ENCODE peak calls at places on chromosomes 3 and 15, in ten cellular contexts. One of them, this sample, is unnamed.

GRCh38 chr3:51610708-51611107 is 60.3 kb upstream of the TEX264 start:
- DNase-seq in vagina: no peak
- DNase-seq in cardiac fibroblast: no peak
- DNase-seq in B cell: no peak
- DNase-seq in natural killer cell: no peak
- DNase-seq in H9: no peak
- DNase-seq in fibroblast of pulmonary artery: no peak
- DNase-seq in lower leg skin: no peak
- DNase-seq in GM12864: no peak
- DNase-seq in tibial artery: no peak
- DNase-seq in this sample: no peak

GRCh38 chr3:50242778-50243551 is 7.0 kb downstream of the GNAI2 start:
- DNase-seq in vagina: no peak
- DNase-seq in cardiac fibroblast: peak
- DNase-seq in B cell: peak
- DNase-seq in natural killer cell: peak
- DNase-seq in H9: no peak
- DNase-seq in fibroblast of pulmonary artery: peak
- DNase-seq in lower leg skin: peak
- DNase-seq in GM12864: no peak
- DNase-seq in tibial artery: peak
- DNase-seq in this sample: no peak

GRCh38 chr15:75921732-75922703 is 18.3 kb downstream of the FBXO22 start:
- DNase-seq in vagina: no peak
- DNase-seq in cardiac fibroblast: peak
- DNase-seq in B cell: peak
- DNase-seq in natural killer cell: no peak
- DNase-seq in H9: no peak
- DNase-seq in fibroblast of pulmonary artery: peak
- DNase-seq in lower leg skin: peak
- DNase-seq in GM12864: no peak
- DNase-seq in tibial artery: peak
- DNase-seq in this sample: no peak

GRCh38 chr3:52039846-52040245 is 16.5 kb downstream of the DUSP7 start:
- DNase-seq in vagina: no peak
- DNase-seq in cardiac fibroblast: peak
- DNase-seq in B cell: no peak
- DNase-seq in natural killer cell: no peak
- DNase-seq in H9: no peak
- DNase-seq in fibroblast of pulmonary artery: peak
- DNase-seq in lower leg skin: no peak
- DNase-seq in GM12864: no peak
- DNase-seq in tibial artery: peak
- DNase-seq in this sample: no peak

GRCh38 chr3:76497636-76498035 is 542.3 kb upstream of the ROBO2 start:
- DNase-seq in vagina: no peak
- DNase-seq in cardiac fibroblast: no peak
- DNase-seq in B cell: no peak
- DNase-seq in natural killer cell: no peak
- DNase-seq in H9: peak
- DNase-seq in fibroblast of pulmonary artery: peak
- DNase-seq in lower leg skin: no peak
- DNase-seq in GM12864: no peak
- DNase-seq in tibial artery: no peak
- DNase-seq in this sample: no peak

GRCh38 chr3:138174421-138175122 is at the start of gene DBR1:
- DNase-seq in vagina: peak
- DNase-seq in cardiac fibroblast: peak
- DNase-seq in B cell: peak
- DNase-seq in natural killer cell: peak
- DNase-seq in H9: peak
- DNase-seq in fibroblast of pulmonary artery: peak
- DNase-seq in lower leg skin: peak
- DNase-seq in GM12864: peak
- DNase-seq in tibial artery: peak
- DNase-seq in this sample: peak

GRCh38 chr15:26294062-26294689 is 431.0 kb upstream of the ATP10A start:
- DNase-seq in vagina: no peak
- DNase-seq in cardiac fibroblast: no peak
- DNase-seq in B cell: no peak
- DNase-seq in natural killer cell: no peak
- DNase-seq in H9: peak
- DNase-seq in fibroblast of pulmonary artery: no peak
- DNase-seq in lower leg skin: no peak
- DNase-seq in GM12864: no peak
- DNase-seq in tibial artery: no peak
- DNase-seq in this sample: no peak

GRCh38 chr15:31437686-31438085 is 111.1 kb downstream of the KLF13 start:
- DNase-seq in vagina: no peak
- DNase-seq in cardiac fibroblast: no peak
- DNase-seq in B cell: peak
- DNase-seq in natural killer cell: no peak
- DNase-seq in H9: no peak
- DNase-seq in fibroblast of pulmonary artery: no peak
- DNase-seq in lower leg skin: no peak
- DNase-seq in GM12864: no peak
- DNase-seq in tibial artery: no peak
- DNase-seq in this sample: peak

GRCh38 chr15:78691873-78692421 is 50.9 kb upstream of the CHRNB4 start:
- DNase-seq in vagina: no peak
- DNase-seq in cardiac fibroblast: no peak
- DNase-seq in B cell: no peak
- DNase-seq in natural killer cell: no peak
- DNase-seq in H9: no peak
- DNase-seq in fibroblast of pulmonary artery: no peak
- DNase-seq in lower leg skin: no peak
- DNase-seq in GM12864: no peak
- DNase-seq in tibial artery: no peak
- DNase-seq in this sample: no peak

GRCh38 chr3:171347017-171347979 is 112.9 kb downstream of the TNIK start:
- DNase-seq in vagina: no peak
- DNase-seq in cardiac fibroblast: peak
- DNase-seq in B cell: no peak
- DNase-seq in natural killer cell: no peak
- DNase-seq in H9: no peak
- DNase-seq in fibroblast of pulmonary artery: peak
- DNase-seq in lower leg skin: no peak
- DNase-seq in GM12864: peak
- DNase-seq in tibial artery: no peak
- DNase-seq in this sample: peak

GRCh38 chr3:71064976-71065763 is 518.4 kb downstream of the FOXP1 start:
- DNase-seq in vagina: no peak
- DNase-seq in cardiac fibroblast: no peak
- DNase-seq in B cell: peak
- DNase-seq in natural killer cell: peak
- DNase-seq in H9: peak
- DNase-seq in fibroblast of pulmonary artery: peak
- DNase-seq in lower leg skin: peak
- DNase-seq in GM12864: no peak
- DNase-seq in tibial artery: peak
- DNase-seq in this sample: peak

GRCh38 chr3:23055733-23056376 is 147.3 kb upstream of the UBE2E2 start:
- DNase-seq in vagina: no peak
- DNase-seq in cardiac fibroblast: peak
- DNase-seq in B cell: no peak
- DNase-seq in natural killer cell: no peak
- DNase-seq in H9: no peak
- DNase-seq in fibroblast of pulmonary artery: peak
- DNase-seq in lower leg skin: no peak
- DNase-seq in GM12864: no peak
- DNase-seq in tibial artery: no peak
- DNase-seq in this sample: no peak

GRCh38 chr3:109050591-109051167 is 67.3 kb downstream of the MORC1 start:
- DNase-seq in vagina: no peak
- DNase-seq in cardiac fibroblast: peak
- DNase-seq in B cell: peak
- DNase-seq in natural killer cell: no peak
- DNase-seq in H9: no peak
- DNase-seq in fibroblast of pulmonary artery: peak
- DNase-seq in lower leg skin: no peak
- DNase-seq in GM12864: peak
- DNase-seq in tibial artery: no peak
- DNase-seq in this sample: peak

GRCh38 chr3:72625616-72626337 is 222.5 kb downstream of the SHQ1 start:
- DNase-seq in vagina: no peak
- DNase-seq in cardiac fibroblast: peak
- DNase-seq in B cell: no peak
- DNase-seq in natural killer cell: no peak
- DNase-seq in H9: no peak
- DNase-seq in fibroblast of pulmonary artery: peak
- DNase-seq in lower leg skin: no peak
- DNase-seq in GM12864: no peak
- DNase-seq in tibial artery: no peak
- DNase-seq in this sample: no peak

GRCh38 chr3:60998855-60999254 is 252.4 kb downstream of the FHIT start:
- DNase-seq in vagina: no peak
- DNase-seq in cardiac fibroblast: no peak
- DNase-seq in B cell: no peak
- DNase-seq in natural killer cell: no peak
- DNase-seq in H9: no peak
- DNase-seq in fibroblast of pulmonary artery: no peak
- DNase-seq in lower leg skin: no peak
- DNase-seq in GM12864: no peak
- DNase-seq in tibial artery: no peak
- DNase-seq in this sample: no peak

GRCh38 chr15:22892333-22892732 is 53.9 kb downstream of the NIPA2 start:
- DNase-seq in vagina: no peak
- DNase-seq in cardiac fibroblast: no peak
- DNase-seq in B cell: no peak
- DNase-seq in natural killer cell: no peak
- DNase-seq in H9: no peak
- DNase-seq in fibroblast of pulmonary artery: no peak
- DNase-seq in lower leg skin: no peak
- DNase-seq in GM12864: no peak
- DNase-seq in tibial artery: no peak
- DNase-seq in this sample: no peak

DNA sequence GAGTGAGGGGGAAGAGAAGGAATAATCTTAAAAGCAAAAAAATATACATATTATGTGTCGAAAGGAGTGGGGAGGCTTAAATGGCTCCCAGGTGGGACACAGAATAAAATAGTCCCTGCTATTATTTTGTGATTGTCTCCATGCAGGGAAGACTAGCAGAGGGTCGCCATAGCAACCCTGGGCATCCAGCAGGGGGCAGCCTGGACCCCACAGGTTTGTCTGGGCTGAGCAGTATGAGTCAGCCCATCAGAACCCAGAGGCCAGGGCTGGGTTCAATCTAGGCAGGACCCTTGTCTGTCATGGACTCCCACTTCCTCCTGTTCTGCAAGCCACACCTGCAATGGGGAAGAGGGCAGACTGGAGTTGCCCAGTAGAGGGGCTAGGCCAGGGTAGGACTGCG is 17.6 kb upstream of the LINGO1 start:
- DNase-seq in vagina: no peak
- DNase-seq in cardiac fibroblast: peak
- DNase-seq in B cell: no peak
- DNase-seq in natural killer cell: no peak
- DNase-seq in H9: peak
- DNase-seq in fibroblast of pulmonary artery: peak
- DNase-seq in lower leg skin: no peak
- DNase-seq in GM12864: no peak
- DNase-seq in tibial artery: no peak
- DNase-seq in this sample: no peak
- TF ChIP-seq CTCF in vagina: no peak
- TF ChIP-seq CTCF in cardiac fibroblast: peak
- TF ChIP-seq CTCF in B cell: no peak
- TF ChIP-seq CTCF in natural killer cell: no peak
- TF ChIP-seq CTCF in H9: peak
- TF ChIP-seq CTCF in fibroblast of pulmonary artery: peak
- TF ChIP-seq CTCF in lower leg skin: no peak
- TF ChIP-seq CTCF in GM12864: no peak
- TF ChIP-seq CTCF in tibial artery: no peak
- TF ChIP-seq CTCF in this sample: no peak

DNA sequence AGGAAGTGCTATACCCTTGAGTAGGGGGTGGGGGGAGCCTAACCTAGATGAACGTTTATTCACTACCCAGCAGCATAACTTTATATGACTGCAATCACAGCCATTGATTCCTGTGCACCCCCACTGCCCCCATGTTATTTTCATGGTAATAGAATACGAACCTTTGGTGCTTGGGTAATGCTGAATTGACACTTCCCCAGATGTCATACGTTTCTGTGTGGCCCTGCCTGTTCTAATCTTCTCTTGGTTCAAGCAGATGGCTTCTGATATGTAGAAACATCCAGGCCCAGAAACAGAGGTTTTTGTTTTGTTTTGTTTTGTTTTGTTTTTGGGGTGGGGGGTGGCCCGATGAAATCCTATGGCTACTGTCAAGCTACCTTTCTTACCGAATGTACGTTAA is 237.9 kb upstream of the TOPAZ1 start:
- DNase-seq in vagina: no peak
- DNase-seq in cardiac fibroblast: no peak
- DNase-seq in B cell: no peak
- DNase-seq in natural killer cell: no peak
- DNase-seq in H9: no peak
- DNase-seq in fibroblast of pulmonary artery: no peak
- DNase-seq in lower leg skin: no peak
- DNase-seq in GM12864: no peak
- DNase-seq in tibial artery: no peak
- DNase-seq in this sample: no peak
- TF ChIP-seq CTCF in vagina: no peak
- TF ChIP-seq CTCF in cardiac fibroblast: no peak
- TF ChIP-seq CTCF in B cell: no peak
- TF ChIP-seq CTCF in natural killer cell: no peak
- TF ChIP-seq CTCF in H9: no peak
- TF ChIP-seq CTCF in fibroblast of pulmonary artery: no peak
- TF ChIP-seq CTCF in lower leg skin: no peak
- TF ChIP-seq CTCF in GM12864: no peak
- TF ChIP-seq CTCF in tibial artery: no peak
- TF ChIP-seq CTCF in this sample: no peak

DNA sequence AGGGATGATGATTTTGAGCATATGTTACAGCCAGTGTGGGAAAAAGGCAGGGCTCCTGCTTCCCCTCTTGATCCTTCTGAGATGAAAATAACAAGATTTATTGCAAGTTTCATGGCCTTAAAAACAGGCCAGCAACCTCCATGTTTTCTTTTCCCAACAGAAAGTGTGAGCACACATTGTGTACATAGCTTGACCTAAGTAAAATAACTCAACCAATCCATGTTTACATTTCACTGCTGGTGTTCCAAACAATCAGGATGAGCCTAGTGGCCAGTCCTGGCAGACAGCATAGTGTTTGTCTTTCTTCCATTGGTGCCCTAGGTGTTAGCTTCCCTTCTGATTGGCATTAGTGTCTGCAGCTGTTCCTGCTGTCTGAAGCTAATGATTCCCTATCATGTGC is 847.7 kb downstream of the EPHA3 start:
- DNase-seq in vagina: no peak
- DNase-seq in cardiac fibroblast: no peak
- DNase-seq in B cell: no peak
- DNase-seq in natural killer cell: no peak
- DNase-seq in H9: no peak
- DNase-seq in fibroblast of pulmonary artery: no peak
- DNase-seq in lower leg skin: no peak
- DNase-seq in GM12864: no peak
- DNase-seq in tibial artery: no peak
- DNase-seq in this sample: no peak
- TF ChIP-seq CTCF in vagina: no peak
- TF ChIP-seq CTCF in cardiac fibroblast: no peak
- TF ChIP-seq CTCF in B cell: no peak
- TF ChIP-seq CTCF in natural killer cell: no peak
- TF ChIP-seq CTCF in H9: no peak
- TF ChIP-seq CTCF in fibroblast of pulmonary artery: no peak
- TF ChIP-seq CTCF in lower leg skin: no peak
- TF ChIP-seq CTCF in GM12864: no peak
- TF ChIP-seq CTCF in tibial artery: no peak
- TF ChIP-seq CTCF in this sample: no peak

GRCh38 chr3:132317229-132317948 is at the start of gene ACP3:
- DNase-seq in vagina: no peak
- DNase-seq in cardiac fibroblast: peak
- DNase-seq in B cell: peak
- DNase-seq in natural killer cell: no peak
- DNase-seq in H9: peak
- DNase-seq in fibroblast of pulmonary artery: peak
- DNase-seq in lower leg skin: peak
- DNase-seq in GM12864: peak
- DNase-seq in tibial artery: peak
- DNase-seq in this sample: peak
- TF ChIP-seq CTCF in vagina: no peak
- TF ChIP-seq CTCF in cardiac fibroblast: no peak
- TF ChIP-seq CTCF in B cell: no peak
- TF ChIP-seq CTCF in natural killer cell: no peak
- TF ChIP-seq CTCF in H9: no peak
- TF ChIP-seq CTCF in fibroblast of pulmonary artery: no peak
- TF ChIP-seq CTCF in lower leg skin: no peak
- TF ChIP-seq CTCF in GM12864: no peak
- TF ChIP-seq CTCF in tibial artery: no peak
- TF ChIP-seq CTCF in this sample: no peak

This sample was measured in GM20000.